ENCODE peak calls at places on chromosomes 1 and 21, in four cellular contexts. One of them, this sample, is unnamed.

GRCh38 chr1:119209943-119210342 is 69.5 kb upstream of the WARS2 start:
- DNase-seq in PC-9: no peak
- DNase-seq in astrocyte: no peak
- DNase-seq in mammary epithelial cell: no peak
- DNase-seq in this sample: no peak

GRCh38 chr1:67893126-67893495 is 59.8 kb upstream of the GNG12 start:
- DNase-seq in astrocyte: no peak
- DNase-seq in mammary epithelial cell: no peak
- DNase-seq in PC-9: no peak
- DNase-seq in this sample: no peak

GRCh38 chr1:5684791-5685190 is 307.4 kb downstream of the NPHP4 start:
- DNase-seq in astrocyte: no peak
- DNase-seq in PC-9: no peak
- DNase-seq in mammary epithelial cell: no peak
- DNase-seq in this sample: no peak

GRCh38 chr21:36985761-36986594 is 19.5 kb upstream of the HLCS start:
- DNase-seq in mammary epithelial cell: no peak
- DNase-seq in astrocyte: no peak
- DNase-seq in PC-9: no peak
- DNase-seq in this sample: no peak

GRCh38 chr21:38888956-38889605 is 83.4 kb downstream of the ETS2 start:
- DNase-seq in PC-9: no peak
- DNase-seq in astrocyte: peak
- DNase-seq in mammary epithelial cell: no peak
- DNase-seq in this sample: no peak

GRCh38 chr1:183632964-183633363 is 2.6 kb downstream of the ARPC5 start:
- DNase-seq in mammary epithelial cell: no peak
- DNase-seq in astrocyte: no peak
- DNase-seq in PC-9: no peak
- DNase-seq in this sample: no peak

GRCh38 chr1:29325675-29326074 is 89.4 kb downstream of the PTPRU start:
- DNase-seq in mammary epithelial cell: no peak
- DNase-seq in PC-9: no peak
- DNase-seq in astrocyte: no peak
- DNase-seq in this sample: no peak

GRCh38 chr1:19384113-19384512 is 72.0 kb downstream of the SLC66A1 start:
- DNase-seq in mammary epithelial cell: no peak
- DNase-seq in PC-9: no peak
- DNase-seq in astrocyte: no peak
- DNase-seq in this sample: no peak

GRCh38 chr1:156241926-156242325 is at the start of gene BGLAP:
- DNase-seq in PC-9: no peak
- DNase-seq in astrocyte: no peak
- DNase-seq in mammary epithelial cell: no peak
- DNase-seq in this sample: no peak

GRCh38 chr1:116982319-116983004 is 19.1 kb upstream of the CD101 start:
- DNase-seq in PC-9: no peak
- DNase-seq in astrocyte: no peak
- DNase-seq in mammary epithelial cell: no peak
- DNase-seq in this sample: no peak

GRCh38 chr1:23909412-23909811 is 3.8 kb downstream of the CNR2 start:
- DNase-seq in astrocyte: no peak
- DNase-seq in mammary epithelial cell: no peak
- DNase-seq in PC-9: no peak
- DNase-seq in this sample: peak

GRCh38 chr1:62508187-62508758 is 71.4 kb downstream of the USP1 start:
- DNase-seq in mammary epithelial cell: peak
- DNase-seq in PC-9: peak
- DNase-seq in astrocyte: peak
- DNase-seq in this sample: peak

GRCh38 chr1:196897158-196897828 is 9.4 kb downstream of the CFHR4 start:
- DNase-seq in PC-9: no peak
- DNase-seq in astrocyte: no peak
- DNase-seq in mammary epithelial cell: no peak
- DNase-seq in this sample: no peak

GRCh38 chr1:44827197-44828002 is 15.7 kb downstream of the PTCH2 start:
- DNase-seq in mammary epithelial cell: no peak
- DNase-seq in astrocyte: no peak
- DNase-seq in PC-9: no peak
- DNase-seq in this sample: peak

DNA sequence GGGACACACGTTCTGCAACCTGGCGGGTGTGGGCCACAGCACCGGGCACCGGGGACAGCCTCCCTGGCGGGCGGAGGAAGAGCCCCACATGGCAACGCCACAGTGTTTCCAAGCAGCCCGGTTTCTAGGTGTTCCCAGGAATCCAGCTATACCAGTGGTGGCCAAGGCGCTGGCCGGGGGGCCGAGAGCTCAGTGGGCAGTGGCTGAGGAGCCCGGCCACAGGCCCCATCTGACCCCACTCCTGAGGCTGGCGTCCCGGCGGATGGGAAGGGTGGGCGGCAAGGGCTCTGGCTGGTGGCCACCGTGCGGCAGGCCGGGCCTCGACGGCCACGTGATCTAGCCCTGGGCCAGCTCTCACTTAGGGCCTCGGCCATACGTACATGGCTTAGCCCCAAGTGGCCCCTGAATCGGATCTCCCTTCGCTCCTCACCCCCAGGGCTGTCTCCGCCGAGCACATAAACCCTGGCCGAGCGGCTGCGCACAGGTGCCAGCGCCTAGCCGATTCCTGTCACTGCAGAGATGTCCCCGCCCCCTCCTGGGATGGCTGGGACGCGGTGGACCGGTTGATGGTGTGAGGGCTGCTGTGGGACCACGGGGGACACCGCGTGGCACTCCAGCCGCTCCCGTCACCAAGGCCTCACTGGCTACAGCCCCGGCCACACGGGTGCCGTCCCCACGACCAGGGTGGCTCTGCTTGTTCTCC is 68.6 kb downstream of the MORN1 start:
- DNase-seq in astrocyte: peak
- DNase-seq in PC-9: no peak
- DNase-seq in mammary epithelial cell: no peak
- DNase-seq in this sample: no peak
- H2AFZ ChIP-seq in astrocyte: peak
- H2AFZ ChIP-seq in PC-9: no peak
- H2AFZ ChIP-seq in mammary epithelial cell: peak
- H2AFZ ChIP-seq in this sample: no peak

GRCh38 chr1:150182233-150182632 is 32.5 kb downstream of the PLEKHO1 start:
- DNase-seq in PC-9: no peak
- DNase-seq in astrocyte: no peak
- DNase-seq in mammary epithelial cell: no peak
- DNase-seq in this sample: no peak
- H3K27ac ChIP-seq in PC-9: no peak
- H3K27ac ChIP-seq in astrocyte: no peak
- H3K27ac ChIP-seq in mammary epithelial cell: no peak
- H3K27ac ChIP-seq in this sample: no peak

DNA sequence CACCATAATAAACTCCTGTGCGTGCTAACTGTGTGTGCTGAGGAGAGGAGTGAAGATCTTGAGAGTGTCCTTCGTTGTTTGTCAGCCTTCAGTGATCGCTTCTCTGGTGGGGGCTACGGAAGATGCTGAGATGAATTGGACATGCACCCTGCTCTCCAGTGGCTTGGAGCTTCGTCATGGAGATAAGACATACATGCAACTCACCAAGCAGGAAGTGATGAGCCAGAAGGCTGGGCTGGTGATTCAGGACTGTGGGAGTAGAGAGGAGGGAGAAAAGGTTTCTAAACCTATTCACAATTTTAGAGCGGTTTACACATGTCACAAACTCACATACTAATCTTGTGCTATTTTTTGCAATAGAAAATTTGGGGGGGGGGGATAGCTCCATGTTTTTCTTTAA is 128.9 kb upstream of the ADAR start:
- DNase-seq in astrocyte: peak
- DNase-seq in mammary epithelial cell: peak
- DNase-seq in PC-9: no peak
- DNase-seq in this sample: no peak
- H3K4me3 ChIP-seq in astrocyte: no peak
- H3K4me3 ChIP-seq in mammary epithelial cell: no peak
- H3K4me3 ChIP-seq in PC-9: no peak
- H3K4me3 ChIP-seq in this sample: no peak

GRCh38 chr1:3981261-3981660 is 81.2 kb upstream of the C1orf174 start:
- DNase-seq in astrocyte: no peak
- DNase-seq in mammary epithelial cell: no peak
- DNase-seq in PC-9: no peak
- DNase-seq in this sample: no peak
- H2AFZ ChIP-seq in astrocyte: no peak
- H2AFZ ChIP-seq in mammary epithelial cell: no peak
- H2AFZ ChIP-seq in PC-9: no peak
- H2AFZ ChIP-seq in this sample: no peak

GRCh38 chr1:21778405-21778727 is 4.6 kb downstream of the USP48 start:
- DNase-seq in PC-9: no peak
- DNase-seq in mammary epithelial cell: no peak
- DNase-seq in astrocyte: no peak
- DNase-seq in this sample: no peak

GRCh38 chr1:21775542-21775899 is 7.4 kb downstream of the USP48 start:
- DNase-seq in PC-9: no peak
- DNase-seq in astrocyte: no peak
- DNase-seq in mammary epithelial cell: no peak
- DNase-seq in this sample: no peak

GRCh38 chr1:21773585-21773984 is 9.4 kb downstream of the USP48 start:
- DNase-seq in PC-9: no peak
- DNase-seq in astrocyte: no peak
- DNase-seq in mammary epithelial cell: no peak
- DNase-seq in this sample: no peak

GRCh38 chr1:21774835-21775541 is 8.0 kb downstream of the USP48 start:
- DNase-seq in astrocyte: no peak
- DNase-seq in PC-9: no peak
- DNase-seq in mammary epithelial cell: no peak
- DNase-seq in this sample: no peak

GRCh38 chr1:21775985-21776562 is 6.9 kb downstream of the USP48 start:
- DNase-seq in PC-9: peak
- DNase-seq in astrocyte: peak
- DNase-seq in mammary epithelial cell: no peak
- DNase-seq in this sample: no peak
- H3K27ac ChIP-seq in PC-9: no peak
- H3K27ac ChIP-seq in astrocyte: no peak
- H3K27ac ChIP-seq in mammary epithelial cell: no peak
- H3K27ac ChIP-seq in this sample: no peak

GRCh38 chr1:66025188-66025587 is 232.5 kb downstream of the PDE4B start:
- DNase-seq in PC-9: no peak
- DNase-seq in astrocyte: no peak
- DNase-seq in mammary epithelial cell: no peak
- DNase-seq in this sample: no peak

DNA sequence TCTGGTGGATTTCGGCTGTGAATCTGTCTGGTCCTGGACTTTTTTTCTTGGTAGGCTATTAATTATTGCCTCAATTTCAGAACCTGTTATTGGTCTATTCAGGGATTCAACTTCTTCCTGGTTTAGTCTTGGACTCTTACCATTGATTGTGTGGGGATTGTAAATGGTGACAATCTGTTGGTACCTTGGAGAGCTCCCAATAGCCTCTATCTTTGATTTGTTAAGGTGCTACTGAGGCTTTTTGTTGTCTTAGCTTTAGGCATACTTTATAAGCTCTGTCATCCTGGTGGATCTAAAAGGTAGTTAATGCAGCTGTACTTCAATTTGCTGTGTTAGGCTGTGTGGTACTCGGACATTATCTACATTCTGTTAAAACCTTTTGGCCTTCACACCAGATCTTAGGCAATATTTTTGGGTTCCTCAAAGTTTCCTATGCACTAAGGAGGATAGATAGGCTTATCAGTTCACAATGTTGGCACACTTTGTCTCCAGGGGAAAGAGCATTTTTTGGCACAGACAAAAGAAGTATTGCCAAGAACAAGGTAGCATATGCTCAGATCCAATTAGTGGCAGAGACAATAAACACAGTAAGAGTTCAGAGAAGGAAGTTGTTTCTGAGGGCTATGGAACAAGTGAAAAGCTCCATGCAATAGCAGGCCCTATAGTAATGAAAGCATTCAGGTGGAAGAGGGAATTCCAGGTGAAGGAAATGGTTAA is 230.4 kb downstream of the PDE4B start:
- DNase-seq in mammary epithelial cell: no peak
- DNase-seq in PC-9: no peak
- DNase-seq in astrocyte: peak
- DNase-seq in this sample: peak
- H3K4me3 ChIP-seq in mammary epithelial cell: no peak
- H3K4me3 ChIP-seq in PC-9: no peak
- H3K4me3 ChIP-seq in astrocyte: no peak
- H3K4me3 ChIP-seq in this sample: no peak

GRCh38 chr1:25922633-25923567 is 16.7 kb upstream of the STMN1 start:
- DNase-seq in astrocyte: peak
- DNase-seq in mammary epithelial cell: no peak
- DNase-seq in PC-9: no peak
- DNase-seq in this sample: no peak

GRCh38 chr1:25927541-25928265 is 21.5 kb upstream of the STMN1 start:
- DNase-seq in mammary epithelial cell: no peak
- DNase-seq in PC-9: no peak
- DNase-seq in astrocyte: no peak
- DNase-seq in this sample: peak

GRCh38 chr1:25922064-25922632 is 15.9 kb upstream of the STMN1 start:
- DNase-seq in mammary epithelial cell: no peak
- DNase-seq in astrocyte: no peak
- DNase-seq in PC-9: no peak
- DNase-seq in this sample: no peak

GRCh38 chr1:25924454-25924853 is 18.2 kb upstream of the STMN1 start:
- DNase-seq in PC-9: no peak
- DNase-seq in astrocyte: no peak
- DNase-seq in mammary epithelial cell: no peak
- DNase-seq in this sample: no peak

DNA sequence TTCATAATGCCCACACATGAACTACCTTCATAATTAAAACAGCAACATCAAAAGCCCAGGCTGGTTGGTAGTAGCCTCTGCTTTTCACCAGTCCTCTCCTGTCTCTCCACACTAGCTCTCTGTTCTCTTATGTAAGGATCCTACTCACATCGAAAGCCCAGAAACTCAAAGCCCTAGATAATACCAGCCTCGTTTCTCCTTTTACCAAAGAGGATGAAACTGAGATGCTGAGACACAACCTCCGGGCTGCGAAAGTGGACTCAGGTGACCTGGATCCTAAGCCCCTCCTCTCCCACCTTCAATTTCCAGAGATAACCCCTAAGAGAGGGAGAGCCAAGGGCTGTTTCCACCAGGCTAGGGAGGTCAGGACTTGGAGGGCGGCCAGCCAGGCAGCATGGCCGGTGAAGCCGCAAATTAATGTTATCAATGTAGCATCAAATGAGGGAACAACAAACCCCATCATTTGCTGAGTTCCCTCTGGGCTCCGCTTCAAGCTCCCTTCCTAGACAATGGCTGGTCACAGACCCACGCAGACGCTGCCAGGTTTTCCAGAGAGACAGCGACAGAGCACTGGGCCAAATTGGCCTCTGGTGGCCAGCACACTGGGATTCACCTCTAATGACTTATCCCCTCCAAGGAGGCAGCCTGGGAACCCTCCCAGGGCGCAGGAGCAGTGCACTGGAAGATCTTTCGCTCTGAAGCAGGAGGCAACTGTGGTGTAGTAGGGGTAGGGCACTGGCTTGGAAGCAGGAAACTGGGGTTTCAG is 20.7 kb upstream of the STMN1 start:
- DNase-seq in mammary epithelial cell: no peak
- DNase-seq in astrocyte: no peak
- DNase-seq in PC-9: no peak
- DNase-seq in this sample: no peak
- H2AFZ ChIP-seq in mammary epithelial cell: peak
- H2AFZ ChIP-seq in astrocyte: peak
- H2AFZ ChIP-seq in PC-9: no peak
- H2AFZ ChIP-seq in this sample: no peak

GRCh38 chr1:166814611-166815010 is 24.7 kb upstream of the POGK start:
- DNase-seq in astrocyte: peak
- DNase-seq in PC-9: no peak
- DNase-seq in mammary epithelial cell: peak
- DNase-seq in this sample: no peak

GRCh38 chr1:166822385-166822784 is 16.9 kb upstream of the POGK start:
- DNase-seq in mammary epithelial cell: no peak
- DNase-seq in astrocyte: no peak
- DNase-seq in PC-9: no peak
- DNase-seq in this sample: peak

GRCh38 chr1:166819982-166820381 is 19.3 kb upstream of the POGK start:
- DNase-seq in PC-9: no peak
- DNase-seq in mammary epithelial cell: no peak
- DNase-seq in astrocyte: no peak
- DNase-seq in this sample: no peak
- H3K27ac ChIP-seq in PC-9: no peak
- H3K27ac ChIP-seq in mammary epithelial cell: no peak
- H3K27ac ChIP-seq in astrocyte: no peak
- H3K27ac ChIP-seq in this sample: no peak